ENCODE peak calls at places on chromosomes 7 and 10, in four cellular contexts. Q is body of pancreas, J is IMR-90, H is Peyer's patch. E is an unnamed sample. For H3K36me3, the result is how much of the 10 kb centered on the place peaks cover.

GRCh38 chr10:81081887-81082620 is 544.4 kb downstream of the SH2D4B start:
- DNase-seq in Q (no peak), J (peak), H (no peak), E (no peak)

GRCh38 chr10:89553064-89553734 is 17.8 kb upstream of the SLC16A12 start:
- DNase-seq in Q (no peak), J (peak), H (no peak), E (no peak)

GRCh38 chr10:51894752-51895151 is 195.4 kb upstream of the CSTF2T start:
- DNase-seq in Q (no peak), J (peak), H (no peak), E (no peak)

GRCh38 chr7:127252736-127253288 is at the start of gene GRM8:
- DNase-seq in Q (peak), J (peak), H (no peak), E (no peak)

GRCh38 chr7:116741625-116742316 is 69.8 kb downstream of the MET start:
- DNase-seq in Q (no peak), J (peak), H (no peak), E (no peak)

GRCh38 chr10:75395955-75396860 is 5.4 kb downstream of the ZNF503 start:
- DNase-seq in Q (peak), J (no peak), H (no peak), E (no peak)

GRCh38 chr7:99639267-99639666 is 22.5 kb downstream of the ZSCAN25 start:
- DNase-seq in Q (no peak), J (no peak), H (no peak), E (no peak)

GRCh38 chr7:21256310-21256877 is 171.5 kb upstream of the SP4 start:
- DNase-seq in Q (peak), J (peak), H (no peak), E (no peak)

GRCh38 chr7:112452102-112452888 is 2.0 kb downstream of the IFRD1 start:
- DNase-seq in Q (peak), J (peak), H (no peak), E (no peak)

GRCh38 chr10:77809336-77809735 is 117.2 kb downstream of the DLG5 start:
- DNase-seq in Q (no peak), J (no peak), H (no peak), E (no peak)

GRCh38 chr10:110892602-110893001 is 20.9 kb downstream of the PDCD4 start:
- DNase-seq in Q (no peak), J (no peak), H (no peak), E (no peak)

GRCh38 chr10:125035588-125036298 is 93.8 kb downstream of the ZRANB1 start:
- DNase-seq in Q (no peak), J (no peak), H (no peak), E (no peak)

GRCh38 chr10:125035136-125035535 is 93.2 kb downstream of the ZRANB1 start:
- DNase-seq in Q (no peak), J (peak), H (no peak), E (no peak)

GRCh38 chr10:125039354-125039769 is 97.4 kb downstream of the ZRANB1 start:
- DNase-seq in Q (peak), J (no peak), H (no peak), E (no peak)

GRCh38 chr10:125038637-125039036 is 96.7 kb downstream of the ZRANB1 start:
- DNase-seq in Q (peak), J (no peak), H (no peak), E (no peak)

GRCh38 chr10:125037145-125037544 is 95.2 kb downstream of the ZRANB1 start:
- DNase-seq in Q (peak), J (peak), H (no peak), E (no peak)
- H3K36me3 ChIP-seq in Q (under half), J (under half), H (under half), E (under half)

GRCh38 chr7:150373049-150373801 is 4.6 kb downstream of the REPIN1 start:
- DNase-seq in Q (peak), J (no peak), H (no peak), E (no peak)
- TF ChIP-seq POLR2A in Q (no peak), J (no peak), H (no peak), E (no peak)

DNA sequence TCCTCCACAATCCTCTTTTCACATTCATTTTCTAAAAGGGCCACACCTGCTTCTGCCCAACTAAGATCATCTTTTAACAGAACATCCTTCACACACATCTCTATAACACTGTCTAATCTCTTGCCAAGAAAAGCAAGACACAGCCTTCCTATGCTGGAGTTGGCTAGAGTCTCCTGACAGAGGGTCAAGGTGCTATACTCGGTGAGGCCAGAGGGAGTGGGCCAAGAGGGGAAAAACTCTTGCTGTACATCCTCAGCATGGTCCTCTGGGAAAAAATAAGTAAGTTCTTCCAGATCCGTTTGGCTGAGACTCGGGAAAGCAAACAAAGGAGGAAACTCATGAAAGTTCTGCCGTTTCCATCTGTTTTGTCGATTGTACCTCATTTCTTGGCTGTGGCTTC is 34.0 kb downstream of the VWDE start:
- DNase-seq in Q (no peak), J (no peak), H (no peak), E (no peak)
- H3K36me3 ChIP-seq in Q (under half), J (under half), H (under half), E (under half)

GRCh38 chr10:30553625-30554442 is 75.7 kb downstream of the LYZL2 start:
- DNase-seq in Q (peak), J (peak), H (no peak), E (no peak)
- TF ChIP-seq POLR2A in Q (no peak), J (no peak), H (peak), E (no peak)

E was measured in esophagus muscularis mucosa.